ENCODE peak calls at places on chromosomes 3 and 15, in eight cellular contexts. One of them, this sample, is unnamed. For H3K9me3 and H3K4me1, the result is how much of the 10 kb centered on the place peaks cover.

GRCh38 chr3:169772530-169772950 is 656 bp upstream of the MYNN start:
- DNase-seq in sigmoid colon: peak
- DNase-seq in colonic mucosa: peak
- DNase-seq in right atrium auricular region: peak
- DNase-seq in uterus: peak
- DNase-seq in psoas muscle: no peak
- DNase-seq in naive thymus-derived CD4-positive, alpha-beta T cell: no peak
- DNase-seq in heart left ventricle: peak
- DNase-seq in this sample: peak

GRCh38 chr3:108152261-108152660 is 61.4 kb upstream of the CD47 start:
- DNase-seq in naive thymus-derived CD4-positive, alpha-beta T cell: no peak
- DNase-seq in colonic mucosa: no peak
- DNase-seq in sigmoid colon: no peak
- DNase-seq in uterus: no peak
- DNase-seq in heart left ventricle: no peak
- DNase-seq in psoas muscle: no peak
- DNase-seq in right atrium auricular region: no peak
- DNase-seq in this sample: peak

GRCh38 chr3:62688812-62689211 is 186.4 kb downstream of the CADPS start:
- DNase-seq in psoas muscle: no peak
- DNase-seq in naive thymus-derived CD4-positive, alpha-beta T cell: no peak
- DNase-seq in uterus: no peak
- DNase-seq in heart left ventricle: no peak
- DNase-seq in sigmoid colon: no peak
- DNase-seq in right atrium auricular region: no peak
- DNase-seq in colonic mucosa: no peak
- DNase-seq in this sample: no peak

GRCh38 chr15:22918056-22918455 is 62.1 kb downstream of the CYFIP1 start:
- DNase-seq in sigmoid colon: no peak
- DNase-seq in uterus: no peak
- DNase-seq in psoas muscle: no peak
- DNase-seq in heart left ventricle: no peak
- DNase-seq in right atrium auricular region: no peak
- DNase-seq in naive thymus-derived CD4-positive, alpha-beta T cell: no peak
- DNase-seq in colonic mucosa: no peak
- DNase-seq in this sample: no peak

GRCh38 chr3:65402597-65402996 is 636.1 kb downstream of the MAGI1 start:
- DNase-seq in colonic mucosa: no peak
- DNase-seq in heart left ventricle: peak
- DNase-seq in uterus: no peak
- DNase-seq in naive thymus-derived CD4-positive, alpha-beta T cell: no peak
- DNase-seq in psoas muscle: peak
- DNase-seq in sigmoid colon: peak
- DNase-seq in right atrium auricular region: no peak
- DNase-seq in this sample: no peak

GRCh38 chr3:106428565-106428994 is 559.8 kb upstream of the CBLB start:
- DNase-seq in colonic mucosa: no peak
- DNase-seq in psoas muscle: no peak
- DNase-seq in uterus: peak
- DNase-seq in naive thymus-derived CD4-positive, alpha-beta T cell: peak
- DNase-seq in right atrium auricular region: peak
- DNase-seq in heart left ventricle: peak
- DNase-seq in sigmoid colon: peak
- DNase-seq in this sample: no peak

GRCh38 chr15:92883643-92884458 is 16.3 kb upstream of the CHD2 start:
- DNase-seq in right atrium auricular region: no peak
- DNase-seq in sigmoid colon: no peak
- DNase-seq in heart left ventricle: no peak
- DNase-seq in colonic mucosa: no peak
- DNase-seq in naive thymus-derived CD4-positive, alpha-beta T cell: no peak
- DNase-seq in uterus: no peak
- DNase-seq in psoas muscle: no peak
- DNase-seq in this sample: peak

GRCh38 chr15:90414408-90415028 is 26.5 kb downstream of the IQGAP1 start:
- DNase-seq in uterus: no peak
- DNase-seq in sigmoid colon: no peak
- DNase-seq in naive thymus-derived CD4-positive, alpha-beta T cell: peak
- DNase-seq in colonic mucosa: no peak
- DNase-seq in right atrium auricular region: no peak
- DNase-seq in psoas muscle: no peak
- DNase-seq in heart left ventricle: no peak
- DNase-seq in this sample: no peak

GRCh38 chr3:13451301-13451673 is 28.8 kb upstream of the HDAC11 start:
- DNase-seq in heart left ventricle: no peak
- DNase-seq in sigmoid colon: no peak
- DNase-seq in right atrium auricular region: no peak
- DNase-seq in naive thymus-derived CD4-positive, alpha-beta T cell: peak
- DNase-seq in colonic mucosa: peak
- DNase-seq in psoas muscle: no peak
- DNase-seq in uterus: peak
- DNase-seq in this sample: no peak

GRCh38 chr15:27222479-27222878 is 251.5 kb downstream of the GABRG3 start:
- DNase-seq in sigmoid colon: no peak
- DNase-seq in uterus: no peak
- DNase-seq in heart left ventricle: no peak
- DNase-seq in naive thymus-derived CD4-positive, alpha-beta T cell: no peak
- DNase-seq in colonic mucosa: no peak
- DNase-seq in right atrium auricular region: peak
- DNase-seq in psoas muscle: no peak
- DNase-seq in this sample: peak

GRCh38 chr3:13058346-13059120 is 14.7 kb downstream of the IQSEC1 start:
- DNase-seq in psoas muscle: no peak
- DNase-seq in naive thymus-derived CD4-positive, alpha-beta T cell: no peak
- DNase-seq in sigmoid colon: no peak
- DNase-seq in right atrium auricular region: no peak
- DNase-seq in heart left ventricle: no peak
- DNase-seq in colonic mucosa: no peak
- DNase-seq in uterus: no peak
- DNase-seq in this sample: no peak

GRCh38 chr3:173748140-173748539 is 350.6 kb downstream of the NLGN1 start:
- DNase-seq in sigmoid colon: no peak
- DNase-seq in naive thymus-derived CD4-positive, alpha-beta T cell: no peak
- DNase-seq in colonic mucosa: no peak
- DNase-seq in psoas muscle: no peak
- DNase-seq in right atrium auricular region: no peak
- DNase-seq in heart left ventricle: no peak
- DNase-seq in uterus: no peak
- DNase-seq in this sample: no peak

GRCh38 chr3:141399979-141400971 is 32.0 kb downstream of the ZBTB38 start:
- DNase-seq in uterus: no peak
- DNase-seq in psoas muscle: no peak
- DNase-seq in naive thymus-derived CD4-positive, alpha-beta T cell: no peak
- DNase-seq in right atrium auricular region: no peak
- DNase-seq in colonic mucosa: peak
- DNase-seq in sigmoid colon: no peak
- DNase-seq in heart left ventricle: no peak
- DNase-seq in this sample: peak

GRCh38 chr3:141280690-141281089 is 49.1 kb downstream of the PXYLP1 start:
- DNase-seq in right atrium auricular region: peak
- DNase-seq in sigmoid colon: no peak
- DNase-seq in uterus: no peak
- DNase-seq in naive thymus-derived CD4-positive, alpha-beta T cell: no peak
- DNase-seq in heart left ventricle: no peak
- DNase-seq in psoas muscle: no peak
- DNase-seq in colonic mucosa: no peak
- DNase-seq in this sample: no peak

GRCh38 chr3:189999718-190000117 is 121.0 kb downstream of the P3H2 start:
- DNase-seq in right atrium auricular region: no peak
- DNase-seq in uterus: no peak
- DNase-seq in colonic mucosa: no peak
- DNase-seq in sigmoid colon: no peak
- DNase-seq in psoas muscle: no peak
- DNase-seq in naive thymus-derived CD4-positive, alpha-beta T cell: no peak
- DNase-seq in heart left ventricle: no peak
- DNase-seq in this sample: no peak

GRCh38 chr3:29430558-29430971 is 149.7 kb downstream of the RBMS3 start:
- DNase-seq in right atrium auricular region: no peak
- DNase-seq in colonic mucosa: no peak
- DNase-seq in naive thymus-derived CD4-positive, alpha-beta T cell: no peak
- DNase-seq in uterus: no peak
- DNase-seq in sigmoid colon: no peak
- DNase-seq in heart left ventricle: no peak
- DNase-seq in psoas muscle: no peak
- DNase-seq in this sample: no peak

GRCh38 chr3:139906441-139906840 is 28.5 kb upstream of the CLSTN2 start:
- DNase-seq in naive thymus-derived CD4-positive, alpha-beta T cell: no peak
- DNase-seq in heart left ventricle: no peak
- DNase-seq in sigmoid colon: no peak
- DNase-seq in colonic mucosa: no peak
- DNase-seq in right atrium auricular region: no peak
- DNase-seq in uterus: no peak
- DNase-seq in psoas muscle: no peak
- DNase-seq in this sample: no peak

GRCh38 chr3:112774293-112774926 is 72.3 kb downstream of the CD200R1L start:
- DNase-seq in uterus: no peak
- DNase-seq in naive thymus-derived CD4-positive, alpha-beta T cell: no peak
- DNase-seq in heart left ventricle: no peak
- DNase-seq in colonic mucosa: no peak
- DNase-seq in right atrium auricular region: no peak
- DNase-seq in psoas muscle: no peak
- DNase-seq in sigmoid colon: no peak
- DNase-seq in this sample: peak

GRCh38 chr3:31305324-31305723 is 227.4 kb upstream of the STT3B start:
- DNase-seq in psoas muscle: no peak
- DNase-seq in colonic mucosa: no peak
- DNase-seq in sigmoid colon: no peak
- DNase-seq in heart left ventricle: no peak
- DNase-seq in right atrium auricular region: no peak
- DNase-seq in naive thymus-derived CD4-positive, alpha-beta T cell: no peak
- DNase-seq in uterus: no peak
- DNase-seq in this sample: no peak

GRCh38 chr15:37031198-37031597 is 69.2 kb downstream of the MEIS2 start:
- DNase-seq in uterus: no peak
- DNase-seq in heart left ventricle: no peak
- DNase-seq in right atrium auricular region: no peak
- DNase-seq in naive thymus-derived CD4-positive, alpha-beta T cell: no peak
- DNase-seq in sigmoid colon: no peak
- DNase-seq in colonic mucosa: no peak
- DNase-seq in psoas muscle: no peak
- DNase-seq in this sample: peak

GRCh38 chr15:25504307-25504706 is 65.5 kb upstream of the UBE3A start:
- DNase-seq in colonic mucosa: no peak
- DNase-seq in heart left ventricle: no peak
- DNase-seq in right atrium auricular region: no peak
- DNase-seq in sigmoid colon: no peak
- DNase-seq in naive thymus-derived CD4-positive, alpha-beta T cell: no peak
- DNase-seq in psoas muscle: no peak
- DNase-seq in uterus: no peak
- DNase-seq in this sample: no peak

GRCh38 chr3:149830902-149831301 is 17.9 kb downstream of the RNF13 start:
- DNase-seq in psoas muscle: no peak
- DNase-seq in naive thymus-derived CD4-positive, alpha-beta T cell: no peak
- DNase-seq in colonic mucosa: no peak
- DNase-seq in heart left ventricle: no peak
- DNase-seq in sigmoid colon: no peak
- DNase-seq in uterus: no peak
- DNase-seq in right atrium auricular region: no peak
- DNase-seq in this sample: no peak

GRCh38 chr3:188257384-188257961 is 103.5 kb downstream of the LPP start:
- DNase-seq in right atrium auricular region: no peak
- DNase-seq in psoas muscle: no peak
- DNase-seq in naive thymus-derived CD4-positive, alpha-beta T cell: no peak
- DNase-seq in colonic mucosa: no peak
- DNase-seq in heart left ventricle: no peak
- DNase-seq in sigmoid colon: no peak
- DNase-seq in uterus: no peak
- DNase-seq in this sample: peak

GRCh38 chr3:133606342-133606741 is 32.9 kb downstream of the CDV3 start:
- DNase-seq in heart left ventricle: no peak
- DNase-seq in colonic mucosa: no peak
- DNase-seq in right atrium auricular region: no peak
- DNase-seq in psoas muscle: no peak
- DNase-seq in sigmoid colon: no peak
- DNase-seq in uterus: no peak
- DNase-seq in naive thymus-derived CD4-positive, alpha-beta T cell: no peak
- DNase-seq in this sample: no peak

GRCh38 chr3:133598405-133598804 is 24.9 kb downstream of the CDV3 start:
- DNase-seq in naive thymus-derived CD4-positive, alpha-beta T cell: no peak
- DNase-seq in sigmoid colon: no peak
- DNase-seq in right atrium auricular region: no peak
- DNase-seq in psoas muscle: no peak
- DNase-seq in colonic mucosa: no peak
- DNase-seq in heart left ventricle: no peak
- DNase-seq in uterus: no peak
- DNase-seq in this sample: no peak

GRCh38 chr3:133599280-133599679 is 25.8 kb downstream of the CDV3 start:
- DNase-seq in heart left ventricle: no peak
- DNase-seq in naive thymus-derived CD4-positive, alpha-beta T cell: no peak
- DNase-seq in colonic mucosa: no peak
- DNase-seq in right atrium auricular region: no peak
- DNase-seq in psoas muscle: no peak
- DNase-seq in uterus: no peak
- DNase-seq in sigmoid colon: no peak
- DNase-seq in this sample: no peak

GRCh38 chr3:133595341-133595740 is 21.9 kb downstream of the CDV3 start:
- DNase-seq in sigmoid colon: no peak
- DNase-seq in uterus: no peak
- DNase-seq in colonic mucosa: no peak
- DNase-seq in right atrium auricular region: no peak
- DNase-seq in heart left ventricle: no peak
- DNase-seq in psoas muscle: no peak
- DNase-seq in naive thymus-derived CD4-positive, alpha-beta T cell: no peak
- DNase-seq in this sample: no peak

GRCh38 chr3:133600682-133601081 is 27.2 kb downstream of the CDV3 start:
- DNase-seq in naive thymus-derived CD4-positive, alpha-beta T cell: no peak
- DNase-seq in heart left ventricle: no peak
- DNase-seq in colonic mucosa: no peak
- DNase-seq in right atrium auricular region: no peak
- DNase-seq in psoas muscle: no peak
- DNase-seq in sigmoid colon: no peak
- DNase-seq in uterus: no peak
- DNase-seq in this sample: no peak
- H3K4me3 ChIP-seq in naive thymus-derived CD4-positive, alpha-beta T cell: no peak
- H3K4me3 ChIP-seq in heart left ventricle: no peak
- H3K4me3 ChIP-seq in colonic mucosa: no peak
- H3K4me3 ChIP-seq in right atrium auricular region: no peak
- H3K4me3 ChIP-seq in psoas muscle: no peak
- H3K4me3 ChIP-seq in sigmoid colon: no peak
- H3K4me3 ChIP-seq in uterus: no peak
- H3K4me3 ChIP-seq in this sample: no peak

GRCh38 chr3:144762091-144762490 is 790.5 kb downstream of the DIPK2A start:
- DNase-seq in naive thymus-derived CD4-positive, alpha-beta T cell: no peak
- DNase-seq in right atrium auricular region: no peak
- DNase-seq in colonic mucosa: no peak
- DNase-seq in heart left ventricle: no peak
- DNase-seq in uterus: no peak
- DNase-seq in psoas muscle: no peak
- DNase-seq in sigmoid colon: no peak
- DNase-seq in this sample: no peak
- H3K9me3 ChIP-seq in naive thymus-derived CD4-positive, alpha-beta T cell: under half
- H3K9me3 ChIP-seq in right atrium auricular region: under half
- H3K9me3 ChIP-seq in colonic mucosa: under half
- H3K9me3 ChIP-seq in heart left ventricle: under half
- H3K9me3 ChIP-seq in uterus: under half
- H3K9me3 ChIP-seq in psoas muscle: under half
- H3K9me3 ChIP-seq in sigmoid colon: under half
- H3K9me3 ChIP-seq in this sample: under half

GRCh38 chr3:52910823-52911222 is 13.5 kb upstream of the STIMATE start:
- DNase-seq in uterus: no peak
- DNase-seq in colonic mucosa: no peak
- DNase-seq in right atrium auricular region: no peak
- DNase-seq in sigmoid colon: no peak
- DNase-seq in psoas muscle: no peak
- DNase-seq in heart left ventricle: no peak
- DNase-seq in naive thymus-derived CD4-positive, alpha-beta T cell: no peak
- DNase-seq in this sample: no peak
- H3K4me1 ChIP-seq in uterus: under half
- H3K4me1 ChIP-seq in colonic mucosa: under half
- H3K4me1 ChIP-seq in right atrium auricular region: under half
- H3K4me1 ChIP-seq in sigmoid colon: under half
- H3K4me1 ChIP-seq in psoas muscle: under half
- H3K4me1 ChIP-seq in heart left ventricle: under half
- H3K4me1 ChIP-seq in naive thymus-derived CD4-positive, alpha-beta T cell: under half
- H3K4me1 ChIP-seq in this sample: under half

GRCh38 chr3:181715601-181716340 is 4.0 kb downstream of the SOX2 start:
- DNase-seq in uterus: no peak
- DNase-seq in right atrium auricular region: no peak
- DNase-seq in sigmoid colon: no peak
- DNase-seq in psoas muscle: no peak
- DNase-seq in naive thymus-derived CD4-positive, alpha-beta T cell: no peak
- DNase-seq in colonic mucosa: no peak
- DNase-seq in heart left ventricle: no peak
- DNase-seq in this sample: no peak
- H3K4me3 ChIP-seq in uterus: no peak
- H3K4me3 ChIP-seq in right atrium auricular region: no peak
- H3K4me3 ChIP-seq in sigmoid colon: peak
- H3K4me3 ChIP-seq in psoas muscle: no peak
- H3K4me3 ChIP-seq in naive thymus-derived CD4-positive, alpha-beta T cell: no peak
- H3K4me3 ChIP-seq in colonic mucosa: no peak
- H3K4me3 ChIP-seq in heart left ventricle: no peak
- H3K4me3 ChIP-seq in this sample: no peak